ENCODE peak calls at places on chromosomes 12 and 14, in four cellular contexts. S is A549, X is H1, Y is K562. H is an unnamed sample.

GRCh38 chr14:71648725-71649124 is 283.5 kb upstream of the RGS6 start:
- DNase-seq in S (no peak), X (no peak), Y (no peak), H (peak)

GRCh38 chr14:35044939-35045797 is 904 bp upstream of the FAM177A1 start:
- DNase-seq in S (no peak), Y (no peak), X (no peak), H (no peak)

GRCh38 chr14:21514341-21514740 is 3.2 kb upstream of the METTL3 start:
- DNase-seq in S (no peak), X (no peak), Y (no peak), H (no peak)

GRCh38 chr12:122366685-122367475 is 55.6 kb downstream of the CLIP1 start:
- DNase-seq in Y (peak), S (peak), X (no peak), H (peak)

GRCh38 chr12:130375888-130376287 is 38.2 kb downstream of the PIWIL1 start:
- DNase-seq in Y (no peak), S (no peak), X (no peak), H (no peak)

GRCh38 chr14:101066826-101067508 is 163.4 kb upstream of the RTL1 start:
- DNase-seq in X (no peak), S (no peak), Y (no peak), H (no peak)

GRCh38 chr14:73283592-73284379 is 46.5 kb downstream of the PAPLN start:
- DNase-seq in S (no peak), X (no peak), Y (no peak), H (no peak)

GRCh38 chr14:37668646-37669045 is 73.2 kb downstream of the TTC6 start:
- DNase-seq in Y (no peak), X (no peak), S (no peak), H (no peak)

GRCh38 chr14:104157303-104157928 is 19.0 kb downstream of the KIF26A start:
- DNase-seq in S (no peak), Y (peak), X (no peak), H (peak)

GRCh38 chr14:51846631-51847488 is 13.6 kb upstream of the GNG2 start:
- DNase-seq in S (no peak), Y (peak), X (peak), H (no peak)

GRCh38 chr14:79573486-79573885 is 637.8 kb downstream of the DIO2 start:
- DNase-seq in X (no peak), Y (no peak), S (no peak), H (no peak)

GRCh38 chr12:112418596-112419268 is at the start of gene PTPN11:
- DNase-seq in X (peak), S (peak), Y (peak), H (peak)

GRCh38 chr14:52342849-52343606 is 28.9 kb downstream of the PTGER2 start:
- DNase-seq in Y (no peak), X (no peak), S (no peak), H (no peak)

GRCh38 chr12:14928946-14929345 is 9.4 kb downstream of the ERP27 start:
- DNase-seq in Y (no peak), X (no peak), S (no peak), H (no peak)

GRCh38 chr12:83018063-83018462 is 331.4 kb downstream of the TMTC2 start:
- DNase-seq in X (no peak), Y (no peak), S (no peak), H (no peak)

GRCh38 chr14:29529418-29529817 is 398.2 kb downstream of the PRKD1 start:
- DNase-seq in Y (peak), X (no peak), S (no peak), H (peak)

GRCh38 chr12:39102474-39103209 is 197.3 kb upstream of the CPNE8 start:
- DNase-seq in S (no peak), X (no peak), Y (no peak), H (no peak)

GRCh38 chr12:130014485-130014807 is 110.6 kb upstream of the TMEM132D start:
- DNase-seq in X (peak), Y (no peak), S (no peak), H (no peak)

GRCh38 chr12:101761347-101761746 is 22.1 kb upstream of the SYCP3 start:
- DNase-seq in S (no peak), X (no peak), Y (no peak), H (no peak)

GRCh38 chr12:15494329-15495046 is 172.2 kb downstream of the PTPRO start:
- DNase-seq in Y (no peak), S (no peak), X (no peak), H (no peak)

GRCh38 chr14:23362200-23362599 is 2.8 kb downstream of the EFS start:
- DNase-seq in Y (peak), X (no peak), S (no peak), H (peak)

GRCh38 chr12:104748790-104749189 is 209.3 kb downstream of the SLC41A2 start:
- DNase-seq in X (no peak), Y (no peak), S (no peak), H (no peak)

GRCh38 chr12:71947645-71948105 is 9.0 kb downstream of the TPH2 start:
- DNase-seq in S (no peak), X (peak), Y (no peak), H (peak)

GRCh38 chr12:94704452-94704871 is 54.1 kb upstream of the TMCC3 start:
- DNase-seq in X (no peak), S (peak), Y (no peak), H (peak)

GRCh38 chr12:120231316-120232011 is 30.6 kb upstream of the RPLP0 start:
- DNase-seq in Y (peak), S (peak), X (no peak), H (peak)

GRCh38 chr12:116495260-116495659 is 63.9 kb upstream of the MAP1LC3B2 start:
- DNase-seq in S (peak), Y (no peak), X (no peak), H (no peak)

GRCh38 chr14:94450722-94451090 is 1.9 kb downstream of the SERPINA11 start:
- DNase-seq in S (no peak), Y (no peak), X (no peak), H (no peak)

GRCh38 chr14:58898655-58899316 is 261.0 kb downstream of the DACT1 start:
- DNase-seq in Y (no peak), S (no peak), X (no peak), H (no peak)

GRCh38 chr14:86646688-86647687 is 1117.0 kb downstream of the FLRT2 start:
- DNase-seq in S (no peak), X (no peak), Y (no peak), H (peak)

GRCh38 chr14:69845787-69846186 is 33.4 kb upstream of the SMOC1 start:
- DNase-seq in X (no peak), S (no peak), Y (no peak), H (peak)

GRCh38 chr12:78002878-78003277 is 172.2 kb downstream of the NAV3 start:
- DNase-seq in S (no peak), Y (no peak), X (no peak), H (no peak)

GRCh38 chr12:77995436-77996167 is 164.9 kb downstream of the NAV3 start:
- DNase-seq in X (no peak), S (peak), Y (no peak), H (no peak)

GRCh38 chr12:77999074-77999715 is 168.5 kb downstream of the NAV3 start:
- DNase-seq in Y (no peak), X (no peak), S (no peak), H (no peak)

GRCh38 chr12:77996670-77997069 is 166.0 kb downstream of the NAV3 start:
- DNase-seq in Y (no peak), X (no peak), S (no peak), H (no peak)

GRCh38 chr12:77998236-77998786 is 167.6 kb downstream of the NAV3 start:
- DNase-seq in Y (no peak), X (no peak), S (no peak), H (no peak)
- TF ChIP-seq JUN in Y (no peak), X (no peak), S (no peak), H (no peak)

GRCh38 chr12:55833056-55833455 is 3.7 kb upstream of the DNAJC14 start:
- DNase-seq in X (no peak), Y (no peak), S (no peak), H (no peak)
- TF ChIP-seq RFX5 in X (no peak), Y (no peak), S (no peak), H (no peak)

GRCh38 chr12:132356686-132357622 is 27.6 kb upstream of the GALNT9 start:
- DNase-seq in S (peak), Y (peak), X (no peak), H (no peak)
- TF ChIP-seq JUN in S (no peak), Y (no peak), X (no peak), H (no peak)

DNA sequence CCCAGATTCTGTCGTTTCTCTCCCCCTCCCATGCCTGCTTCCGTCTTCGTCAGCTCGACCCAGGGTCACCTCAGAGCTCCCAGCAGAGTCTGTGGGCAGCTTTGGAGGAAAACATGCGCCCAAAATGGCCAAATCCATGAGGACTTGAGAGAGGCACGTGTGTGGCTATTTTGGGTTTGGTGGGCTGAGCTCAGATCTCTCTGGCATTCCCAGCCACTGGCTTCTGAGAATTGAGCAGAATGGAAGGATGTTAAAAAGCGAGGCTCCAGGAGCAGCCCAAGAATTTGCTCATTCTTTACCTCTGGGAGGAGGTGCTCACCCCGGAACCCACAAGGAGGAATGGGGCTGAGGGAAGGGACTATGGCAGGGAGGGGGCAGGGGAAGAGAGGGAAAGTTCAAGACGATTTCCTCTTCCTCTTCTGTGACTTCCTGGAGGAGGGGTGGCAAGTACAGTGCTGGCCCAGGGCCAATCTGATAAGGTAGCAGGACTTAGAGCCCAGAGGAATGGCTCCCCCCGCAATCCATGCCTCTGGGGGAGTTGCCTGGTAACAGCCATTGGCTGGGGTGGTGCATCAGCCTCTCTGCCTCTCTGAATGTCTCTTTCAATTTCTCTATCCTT is 20.1 kb downstream of the TSPAN9 start:
- DNase-seq in S (no peak), Y (peak), X (no peak), H (peak)
- TF ChIP-seq RFX5 in S (no peak), Y (no peak), X (no peak), H (no peak)

GRCh38 chr12:133135747-133136146 is 5.3 kb downstream of the ZNF10 start:
- DNase-seq in S (no peak), X (no peak), Y (peak), H (no peak)

GRCh38 chr12:133124674-133125073 is 5.4 kb downstream of the ZNF891 start:
- DNase-seq in Y (no peak), S (no peak), X (no peak), H (no peak)

GRCh38 chr12:133129368-133130037 is 571 bp downstream of the ZNF891 start:
- DNase-seq in Y (no peak), X (peak), S (no peak), H (peak)

GRCh38 chr12:133130808-133131128 is 341 bp downstream of the ZNF10 start:
- DNase-seq in X (no peak), S (no peak), Y (no peak), H (no peak)

DNA sequence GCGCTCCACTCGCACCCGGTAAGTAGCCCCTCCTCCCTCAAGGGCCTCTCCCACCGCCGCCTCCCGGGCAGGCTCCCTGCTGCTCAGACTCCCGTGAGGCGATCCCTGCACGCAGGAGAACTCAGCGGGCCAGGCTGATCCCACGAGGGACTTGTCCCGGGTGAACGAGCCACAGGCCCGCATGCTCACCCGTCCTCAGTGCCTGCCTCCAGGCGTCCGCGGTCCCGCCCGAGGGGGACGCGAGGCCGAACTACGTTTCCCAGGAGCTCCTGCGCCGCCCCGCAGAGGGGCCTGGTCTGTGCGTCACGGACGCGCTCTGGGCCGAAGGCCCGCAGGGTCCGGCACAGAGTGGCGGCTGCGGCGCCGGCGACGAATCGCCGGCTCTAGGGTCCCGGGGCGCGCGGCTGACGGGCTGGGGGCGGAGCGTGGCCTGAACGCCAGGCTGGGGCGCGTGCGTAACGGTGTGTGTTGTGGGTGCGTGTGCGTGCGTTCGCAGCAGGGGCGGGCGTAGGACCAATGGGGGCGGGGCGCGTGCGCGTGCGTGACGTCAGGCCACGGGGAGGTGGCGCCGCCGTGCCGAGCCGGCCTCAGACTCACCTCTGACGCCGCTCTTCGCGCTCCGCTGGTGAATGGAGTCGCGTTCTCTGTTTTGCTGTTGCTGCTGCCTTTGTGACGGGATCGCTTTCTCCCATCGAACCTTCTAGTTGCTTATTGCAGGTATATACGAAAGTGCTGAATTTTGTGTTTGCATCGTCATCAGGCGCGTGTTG is at the start of the genes ZNF10 and ZNF891:
- DNase-seq in S (peak), X (peak), Y (peak), H (peak)
- TF ChIP-seq JUN in S (no peak), X (no peak), Y (no peak), H (peak)

DNA sequence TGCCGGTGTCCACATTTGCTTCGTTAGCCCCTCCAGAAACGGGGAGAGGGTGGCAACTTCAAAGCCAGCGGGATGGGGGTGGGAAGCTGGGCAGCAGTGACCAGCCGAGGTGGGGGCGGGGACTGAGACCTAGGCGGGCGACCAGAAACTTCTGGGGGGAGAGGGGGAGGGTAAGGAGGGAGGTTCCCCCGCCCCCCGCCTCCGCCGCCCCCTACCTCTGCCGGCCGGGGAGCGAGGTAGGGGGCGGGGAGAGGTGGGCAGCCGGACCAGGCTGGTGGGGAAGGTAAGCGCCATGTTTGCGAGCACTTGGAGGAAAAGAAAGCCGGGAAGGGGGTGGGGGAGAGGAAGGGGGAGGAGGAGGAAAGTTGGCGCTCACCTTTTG is 1.3 kb downstream of the SIX4 start:
- DNase-seq in S (peak), Y (peak), X (no peak), H (no peak)
- TF ChIP-seq RFX5 in S (no peak), Y (no peak), X (no peak), H (no peak)